ENCODE peak calls at places on chromosomes 2 and 18, in six cellular contexts. E is suprapubic skin; A is CD4-positive, alpha-beta memory T cell; P is CD8-positive, alpha-beta memory T cell; T is astrocyte; B is lower lobe of right lung. N is an unnamed sample.

GRCh38 chr2:47344890-47345583 is 57.9 kb upstream of the MSH2 start:
- DNase-seq in E (peak; percentile 74), B (peak; percentile 86), A (no peak), T (peak; percentile 80), P (no peak), N (no peak)

GRCh38 chr2:239488078-239488590 is 87.3 kb upstream of the HDAC4 start:
- DNase-seq in A (no peak), E (no peak), P (no peak), B (no peak), T (no peak), N (no peak)

GRCh38 chr2:150312271-150312670 is 175.2 kb downstream of the RND3 start:
- DNase-seq in B (no peak), A (no peak), P (no peak), E (no peak), T (no peak), N (no peak)

GRCh38 chr2:168456526-168457176 is 579 bp downstream of the CERS6 start:
- DNase-seq in B (peak; percentile 60), E (peak; percentile 63), P (no peak), A (peak; percentile 23), T (peak; percentile 21), N (peak; percentile 53)

GRCh38 chr18:58715540-58715939 is 44.3 kb downstream of the MALT1 start:
- DNase-seq in T (no peak), B (no peak), E (no peak), A (no peak), P (no peak), N (no peak)

GRCh38 chr2:28047698-28048097 is 157.2 kb downstream of the BABAM2 start:
- DNase-seq in A (no peak), T (peak; percentile 88), P (no peak), B (no peak), E (no peak), N (no peak)

GRCh38 chr2:653645-654425 is 23.4 kb downstream of the TMEM18 start:
- DNase-seq in B (no peak), A (no peak), E (no peak), P (no peak), T (no peak), N (no peak)

GRCh38 chr2:122740594-122740948 is 985.1 kb downstream of the TSN start:
- DNase-seq in T (no peak), A (no peak), P (no peak), E (no peak), B (no peak), N (no peak)

GRCh38 chr18:63297678-63298392 is 21.7 kb downstream of the BCL2 start:
- DNase-seq in A (no peak), P (no peak), E (no peak), T (peak; percentile 7), B (no peak), N (no peak)

GRCh38 chr2:226211439-226211838 is 588.2 kb downstream of the IRS1 start:
- DNase-seq in A (no peak), P (no peak), T (peak; percentile 88), B (no peak), E (no peak), N (no peak)

GRCh38 chr2:88177556-88177955 is 7.4 kb downstream of the THNSL2 start:
- DNase-seq in E (no peak), A (no peak), P (no peak), T (peak; percentile 20), B (no peak), N (no peak)

GRCh38 chr2:120661551-120661950 is 74.1 kb upstream of the GLI2 start:
- DNase-seq in B (no peak), P (no peak), T (peak; percentile 10), E (no peak), A (no peak), N (no peak)

GRCh38 chr2:161745866-161746614 is 121.8 kb downstream of the SLC4A10 start:
- DNase-seq in A (no peak), P (no peak), T (no peak), B (no peak), E (no peak), N (no peak)

GRCh38 chr2:62178741-62179271 is 17.1 kb upstream of the B3GNT2 start:
- DNase-seq in A (no peak), B (peak; percentile 67), T (peak; percentile 69), E (no peak), P (no peak), N (no peak)

GRCh38 chr18:4125246-4125938 is 329.7 kb downstream of the DLGAP1 start:
- DNase-seq in E (no peak), T (peak; percentile 47), B (no peak), A (no peak), P (no peak), N (no peak)

GRCh38 chr2:160043265-160043664 is 19.1 kb downstream of the PLA2R1 start:
- DNase-seq in B (no peak), P (no peak), E (no peak), A (no peak), T (no peak), N (no peak)

GRCh38 chr2:159164457-159164894 is 122.0 kb downstream of the WDSUB1 start:
- DNase-seq in P (no peak), T (no peak), A (no peak), B (no peak), E (no peak), N (no peak)

GRCh38 chr18:42922363-42922762 is 193.1 kb downstream of the RIT2 start:
- DNase-seq in A (no peak), P (no peak), T (no peak), E (no peak), B (no peak), N (no peak)

GRCh38 chr2:199983534-199983933 is 28.2 kb downstream of the MAIP1 start:
- DNase-seq in E (no peak), T (no peak), A (no peak), B (no peak), P (no peak), N (no peak)

GRCh38 chr2:109612991-109613921 is 510 bp downstream of the SEPTIN10 start:
- DNase-seq in E (peak; percentile 83), T (peak; percentile 61), A (no peak), B (peak; percentile 75), P (no peak), N (no peak)

GRCh38 chr2:219475697-219476604 is 22.7 kb upstream of the GMPPA start:
- DNase-seq in A (peak; percentile 40), P (peak; percentile 35), B (peak; percentile 75), T (peak; percentile 43), E (no peak), N (no peak)

GRCh38 chr2:197998702-197999101 is 194.3 kb downstream of the PLCL1 start:
- DNase-seq in E (no peak), B (no peak), A (no peak), T (no peak), P (no peak), N (no peak)

GRCh38 chr2:189204322-189204941 is 24.9 kb upstream of the COL5A2 start:
- DNase-seq in B (no peak), P (no peak), T (peak; percentile 80), A (no peak), E (no peak), N (no peak)

GRCh38 chr2:9769171-9770005 is 73.9 kb upstream of the TAF1B start:
- DNase-seq in E (peak; percentile 69), B (no peak), P (no peak), A (no peak), T (peak; percentile 36), N (no peak)

GRCh38 chr2:30666307-30666874 is 140.9 kb downstream of the CAPN13 start:
- DNase-seq in B (no peak), A (no peak), T (peak; percentile 97), E (no peak), P (no peak), N (no peak)

GRCh38 chr2:161312996-161313395 is 4.8 kb downstream of the PSMD14 start:
- DNase-seq in E (no peak), A (no peak), T (peak; percentile 49), P (no peak), B (no peak), N (no peak)

GRCh38 chr18:79575891-79576685 is 103.5 kb upstream of the CTDP1 start:
- DNase-seq in B (peak; percentile 42), T (peak; percentile 77), A (no peak), E (peak; percentile 56), P (no peak), N (no peak)

GRCh38 chr2:98556634-98557033 is 51.7 kb downstream of the COA5 start:
- DNase-seq in P (no peak), T (no peak), B (no peak), A (no peak), E (no peak), N (no peak)

GRCh38 chr2:98552499-98553179 is 55.7 kb downstream of the COA5 start:
- DNase-seq in P (no peak), A (no peak), B (no peak), T (peak; percentile 22), E (no peak), N (no peak)

GRCh38 chr2:98551316-98551715 is 57.0 kb downstream of the COA5 start:
- DNase-seq in A (peak; percentile 25), P (peak; percentile 5), B (no peak), T (no peak), E (no peak), N (no peak)

GRCh38 chr2:98555681-98556080 is 52.6 kb downstream of the COA5 start:
- DNase-seq in P (no peak), E (no peak), A (no peak), B (no peak), T (no peak), N (no peak)

GRCh38 chr2:98554116-98554861 is 54.0 kb downstream of the COA5 start:
- DNase-seq in T (no peak), B (no peak), A (no peak), P (no peak), E (no peak), N (no peak)
- H3K4me1 ChIP-seq in T (peaks cover 3% of the 10 kb centered on the region), B (no peaks in the 10 kb centered on the region), A (peaks cover 18% of the 10 kb centered on the region), P (peaks cover 19% of the 10 kb centered on the region), E (no peaks in the 10 kb centered on the region), N (peaks cover 3% of the 10 kb centered on the region)

GRCh38 chr2:111671426-111672150 is 212.4 kb downstream of the ANAPC1 start:
- DNase-seq in B (peak; percentile 77), P (no peak), T (no peak), A (no peak), E (no peak), N (no peak)
- H3K27ac ChIP-seq in B (peak overlapping the region; percentile 62), P (no peak overlapping the region), T (no peak overlapping the region), A (no peak overlapping the region), E (no peak overlapping the region), N (no peak overlapping the region)

DNA sequence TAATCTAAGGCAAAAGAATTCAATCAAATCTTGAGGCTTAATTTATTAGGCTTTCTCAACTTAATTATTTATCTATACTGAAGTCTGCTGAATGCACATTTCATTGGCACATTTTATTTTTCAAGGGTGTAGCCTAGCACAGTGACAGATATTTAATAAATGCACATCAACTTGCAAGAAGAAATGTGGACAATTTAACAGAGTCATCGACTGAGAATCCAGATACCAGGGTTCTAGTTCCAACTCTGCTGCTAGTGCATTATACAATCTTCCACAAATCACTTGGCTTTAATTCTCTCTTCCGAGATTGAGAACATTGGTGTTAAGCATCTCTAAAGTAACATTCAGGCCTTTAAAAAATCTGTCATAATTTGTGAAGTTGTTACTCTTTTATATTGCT is 88.5 kb upstream of the RBBP8 start:
- DNase-seq in B (no peak), A (no peak), T (peak; percentile 45), P (no peak), E (no peak), N (no peak)
- H3K4me1 ChIP-seq in B (peaks cover 13% of the 10 kb centered on the region), A (no peaks in the 10 kb centered on the region), T (peaks cover 11% of the 10 kb centered on the region), P (no peaks in the 10 kb centered on the region), E (peaks cover 36% of the 10 kb centered on the region), N (no peaks in the 10 kb centered on the region)

DNA sequence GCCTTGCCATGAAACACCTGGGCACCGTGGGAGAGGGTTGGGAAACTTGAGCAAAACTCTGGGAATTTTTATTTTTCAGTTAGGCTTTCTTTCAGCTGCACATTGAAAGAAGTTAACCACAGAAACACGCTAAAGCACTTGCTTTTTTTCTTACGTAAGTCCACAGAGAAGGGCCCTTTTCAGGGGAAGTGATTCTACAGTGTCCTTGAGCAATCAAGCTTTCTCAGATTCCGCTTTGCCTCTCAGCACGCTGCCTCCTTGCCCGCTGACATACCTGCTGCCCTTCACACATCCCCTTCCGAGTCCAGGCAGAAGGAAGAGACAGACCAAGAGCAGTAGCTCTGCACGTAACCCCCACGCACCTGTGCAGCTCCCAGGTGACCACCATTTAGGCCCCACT is 135.5 kb upstream of the MYT1L start:
- DNase-seq in P (no peak), B (no peak), E (no peak), A (no peak), T (no peak), N (no peak)
- H3K27ac ChIP-seq in P (no peak overlapping the region), B (no peak overlapping the region), E (no peak overlapping the region), A (no peak overlapping the region), T (no peak overlapping the region), N (no peak overlapping the region)

N was measured in naive thymus-derived CD4-positive, alpha-beta T cell.